ENCODE peak calls at places on chromosomes 1 and 21, in eight cellular contexts. One of them, this sample, is unnamed.

GRCh38 chr1:62918706-62919105 is 134.8 kb downstream of the ATG4C start:
- DNase-seq in ovary: no peak
- DNase-seq in uterus: no peak
- DNase-seq in breast epithelium: no peak
- DNase-seq in stomach: no peak
- DNase-seq in prostate gland: no peak
- DNase-seq in suprapubic skin: no peak
- DNase-seq in upper lobe of left lung: no peak
- DNase-seq in this sample: no peak

GRCh38 chr1:162113419-162113818 is 43.9 kb downstream of the NOS1AP start:
- DNase-seq in ovary: no peak
- DNase-seq in uterus: no peak
- DNase-seq in breast epithelium: no peak
- DNase-seq in stomach: no peak
- DNase-seq in prostate gland: no peak
- DNase-seq in suprapubic skin: no peak
- DNase-seq in upper lobe of left lung: no peak
- DNase-seq in this sample: no peak

GRCh38 chr21:41794600-41794999 is 27.7 kb upstream of the RIPK4 start:
- DNase-seq in ovary: no peak
- DNase-seq in uterus: no peak
- DNase-seq in breast epithelium: no peak
- DNase-seq in stomach: no peak
- DNase-seq in prostate gland: no peak
- DNase-seq in suprapubic skin: peak
- DNase-seq in upper lobe of left lung: no peak
- DNase-seq in this sample: no peak

GRCh38 chr1:200665851-200666250 is 3.9 kb downstream of the DDX59 start:
- DNase-seq in ovary: no peak
- DNase-seq in uterus: no peak
- DNase-seq in breast epithelium: no peak
- DNase-seq in stomach: no peak
- DNase-seq in prostate gland: no peak
- DNase-seq in suprapubic skin: no peak
- DNase-seq in upper lobe of left lung: no peak
- DNase-seq in this sample: no peak

GRCh38 chr1:105793541-105794146 is 1262.8 kb upstream of the PRMT6 start:
- DNase-seq in ovary: peak
- DNase-seq in uterus: no peak
- DNase-seq in breast epithelium: no peak
- DNase-seq in stomach: peak
- DNase-seq in prostate gland: no peak
- DNase-seq in suprapubic skin: no peak
- DNase-seq in upper lobe of left lung: no peak
- DNase-seq in this sample: no peak

GRCh38 chr1:47788761-47789160 is 208.4 kb downstream of the TRABD2B start:
- DNase-seq in ovary: no peak
- DNase-seq in uterus: no peak
- DNase-seq in breast epithelium: no peak
- DNase-seq in stomach: no peak
- DNase-seq in prostate gland: no peak
- DNase-seq in suprapubic skin: no peak
- DNase-seq in upper lobe of left lung: no peak
- DNase-seq in this sample: no peak

GRCh38 chr1:168321945-168322344 is 41.3 kb downstream of the TBX19 start:
- DNase-seq in ovary: no peak
- DNase-seq in uterus: no peak
- DNase-seq in breast epithelium: no peak
- DNase-seq in stomach: no peak
- DNase-seq in prostate gland: no peak
- DNase-seq in suprapubic skin: no peak
- DNase-seq in upper lobe of left lung: no peak
- DNase-seq in this sample: no peak

GRCh38 chr1:76511226-76511625 is 356.1 kb upstream of the ST6GALNAC5 start:
- DNase-seq in ovary: no peak
- DNase-seq in uterus: no peak
- DNase-seq in breast epithelium: no peak
- DNase-seq in stomach: no peak
- DNase-seq in prostate gland: no peak
- DNase-seq in suprapubic skin: no peak
- DNase-seq in upper lobe of left lung: no peak
- DNase-seq in this sample: no peak

GRCh38 chr1:226618380-226618779 is 69.8 kb downstream of the STUM start:
- DNase-seq in ovary: no peak
- DNase-seq in uterus: peak
- DNase-seq in breast epithelium: no peak
- DNase-seq in stomach: no peak
- DNase-seq in prostate gland: no peak
- DNase-seq in suprapubic skin: peak
- DNase-seq in upper lobe of left lung: no peak
- DNase-seq in this sample: no peak

GRCh38 chr21:44771896-44772525 is 29.6 kb downstream of the UBE2G2 start:
- DNase-seq in ovary: no peak
- DNase-seq in uterus: no peak
- DNase-seq in breast epithelium: no peak
- DNase-seq in stomach: peak
- DNase-seq in prostate gland: no peak
- DNase-seq in suprapubic skin: no peak
- DNase-seq in upper lobe of left lung: peak
- DNase-seq in this sample: no peak

GRCh38 chr1:5142389-5142788 is 488.0 kb downstream of the AJAP1 start:
- DNase-seq in ovary: no peak
- DNase-seq in uterus: no peak
- DNase-seq in breast epithelium: no peak
- DNase-seq in stomach: no peak
- DNase-seq in prostate gland: no peak
- DNase-seq in suprapubic skin: no peak
- DNase-seq in upper lobe of left lung: no peak
- DNase-seq in this sample: no peak

GRCh38 chr1:56506314-56506743 is 73.0 kb downstream of the PLPP3 start:
- DNase-seq in ovary: no peak
- DNase-seq in uterus: peak
- DNase-seq in breast epithelium: no peak
- DNase-seq in stomach: no peak
- DNase-seq in prostate gland: no peak
- DNase-seq in suprapubic skin: no peak
- DNase-seq in upper lobe of left lung: no peak
- DNase-seq in this sample: no peak

GRCh38 chr1:38973659-38974437 is 17.2 kb upstream of the AKIRIN1 start:
- DNase-seq in ovary: no peak
- DNase-seq in uterus: no peak
- DNase-seq in breast epithelium: no peak
- DNase-seq in stomach: no peak
- DNase-seq in prostate gland: no peak
- DNase-seq in suprapubic skin: no peak
- DNase-seq in upper lobe of left lung: no peak
- DNase-seq in this sample: no peak

GRCh38 chr1:43565600-43566360 is 35.1 kb downstream of the PTPRF start:
- DNase-seq in ovary: peak
- DNase-seq in uterus: peak
- DNase-seq in breast epithelium: no peak
- DNase-seq in stomach: peak
- DNase-seq in prostate gland: no peak
- DNase-seq in suprapubic skin: no peak
- DNase-seq in upper lobe of left lung: peak
- DNase-seq in this sample: no peak

GRCh38 chr21:15034126-15034848 is 30.5 kb downstream of the NRIP1 start:
- DNase-seq in ovary: no peak
- DNase-seq in uterus: no peak
- DNase-seq in breast epithelium: no peak
- DNase-seq in stomach: no peak
- DNase-seq in prostate gland: no peak
- DNase-seq in suprapubic skin: no peak
- DNase-seq in upper lobe of left lung: no peak
- DNase-seq in this sample: no peak

GRCh38 chr1:176770066-176770465 is 307.1 kb downstream of the PAPPA2 start:
- DNase-seq in ovary: no peak
- DNase-seq in uterus: no peak
- DNase-seq in breast epithelium: no peak
- DNase-seq in stomach: no peak
- DNase-seq in prostate gland: no peak
- DNase-seq in suprapubic skin: no peak
- DNase-seq in upper lobe of left lung: no peak
- DNase-seq in this sample: no peak

GRCh38 chr1:2386636-2387611 is 4.4 kb downstream of the MORN1 start:
- DNase-seq in ovary: no peak
- DNase-seq in uterus: no peak
- DNase-seq in breast epithelium: no peak
- DNase-seq in stomach: no peak
- DNase-seq in prostate gland: no peak
- DNase-seq in suprapubic skin: no peak
- DNase-seq in upper lobe of left lung: no peak
- DNase-seq in this sample: no peak

GRCh38 chr1:103457856-103458255 is 67.6 kb upstream of the RNPC3 start:
- DNase-seq in ovary: no peak
- DNase-seq in uterus: no peak
- DNase-seq in breast epithelium: no peak
- DNase-seq in stomach: no peak
- DNase-seq in prostate gland: no peak
- DNase-seq in suprapubic skin: no peak
- DNase-seq in upper lobe of left lung: no peak
- DNase-seq in this sample: no peak

GRCh38 chr1:10586125-10586524 is 111.4 kb downstream of the PEX14 start:
- DNase-seq in ovary: no peak
- DNase-seq in uterus: no peak
- DNase-seq in breast epithelium: no peak
- DNase-seq in stomach: no peak
- DNase-seq in prostate gland: no peak
- DNase-seq in suprapubic skin: no peak
- DNase-seq in upper lobe of left lung: no peak
- DNase-seq in this sample: no peak

GRCh38 chr21:29209696-29210095 is 79.3 kb downstream of the MAP3K7CL start:
- DNase-seq in ovary: no peak
- DNase-seq in uterus: no peak
- DNase-seq in breast epithelium: no peak
- DNase-seq in stomach: no peak
- DNase-seq in prostate gland: no peak
- DNase-seq in suprapubic skin: no peak
- DNase-seq in upper lobe of left lung: no peak
- DNase-seq in this sample: no peak

GRCh38 chr1:201020040-201020591 is 3.4 kb downstream of the KIF21B start:
- DNase-seq in ovary: no peak
- DNase-seq in uterus: no peak
- DNase-seq in breast epithelium: no peak
- DNase-seq in stomach: no peak
- DNase-seq in prostate gland: no peak
- DNase-seq in suprapubic skin: no peak
- DNase-seq in upper lobe of left lung: no peak
- DNase-seq in this sample: no peak

GRCh38 chr1:29767088-29767685 is 530.9 kb downstream of the PTPRU start:
- DNase-seq in ovary: no peak
- DNase-seq in uterus: no peak
- DNase-seq in breast epithelium: peak
- DNase-seq in stomach: no peak
- DNase-seq in prostate gland: no peak
- DNase-seq in suprapubic skin: no peak
- DNase-seq in upper lobe of left lung: peak
- DNase-seq in this sample: no peak

GRCh38 chr1:193766329-193766728 is 579.9 kb upstream of the B3GALT2 start:
- DNase-seq in ovary: no peak
- DNase-seq in uterus: no peak
- DNase-seq in breast epithelium: peak
- DNase-seq in stomach: no peak
- DNase-seq in prostate gland: no peak
- DNase-seq in suprapubic skin: no peak
- DNase-seq in upper lobe of left lung: no peak
- DNase-seq in this sample: no peak

GRCh38 chr1:8963940-8964339 is 18.3 kb downstream of the CA6 start:
- DNase-seq in ovary: no peak
- DNase-seq in uterus: no peak
- DNase-seq in breast epithelium: no peak
- DNase-seq in stomach: no peak
- DNase-seq in prostate gland: no peak
- DNase-seq in suprapubic skin: no peak
- DNase-seq in upper lobe of left lung: no peak
- DNase-seq in this sample: no peak

DNA sequence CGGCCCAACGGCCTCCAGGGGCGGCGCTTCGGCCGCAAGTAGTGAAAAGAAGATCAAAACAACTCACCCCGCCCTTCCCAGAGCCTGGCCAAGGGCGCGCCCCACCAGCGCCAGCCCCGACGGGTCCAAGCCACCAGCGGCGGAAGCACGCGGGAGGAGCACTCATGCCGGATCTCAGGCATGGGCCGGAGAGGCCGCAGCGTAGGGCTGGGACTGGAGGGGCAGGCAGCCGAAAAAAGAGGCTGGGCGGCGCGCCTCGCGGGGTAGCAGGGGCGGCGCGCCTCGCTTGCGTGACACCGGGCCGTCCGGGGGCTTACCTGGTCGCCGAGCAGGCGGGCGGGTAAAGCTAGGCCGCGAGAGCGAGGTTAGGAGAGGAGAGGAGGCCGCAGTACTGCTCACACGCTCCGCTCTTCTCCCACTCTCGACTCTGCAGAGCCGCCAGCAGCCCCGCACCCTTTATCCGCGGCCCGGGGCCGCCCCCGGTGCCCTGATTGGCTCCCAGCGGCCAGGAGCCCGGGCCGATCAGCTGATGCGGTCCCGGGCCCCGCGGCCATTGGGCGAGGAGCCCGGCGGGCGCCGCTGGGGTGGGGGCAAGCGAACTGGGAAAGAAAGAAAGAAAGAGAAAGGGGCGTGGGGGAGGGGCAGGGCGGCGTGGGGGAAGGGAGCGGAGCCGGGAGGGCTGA is at the start of gene GLUL:
- DNase-seq in ovary: peak
- DNase-seq in uterus: peak
- DNase-seq in breast epithelium: peak
- DNase-seq in stomach: peak
- DNase-seq in prostate gland: peak
- DNase-seq in suprapubic skin: peak
- DNase-seq in upper lobe of left lung: peak
- DNase-seq in this sample: peak
- TF ChIP-seq POLR2A in ovary: peak
- TF ChIP-seq POLR2A in uterus: peak
- TF ChIP-seq POLR2A in breast epithelium: peak
- TF ChIP-seq POLR2A in stomach: peak
- TF ChIP-seq POLR2A in prostate gland: peak
- TF ChIP-seq POLR2A in suprapubic skin: peak
- TF ChIP-seq POLR2A in upper lobe of left lung: peak
- TF ChIP-seq POLR2A in this sample: no peak

GRCh38 chr1:15702722-15703550 is 18.8 kb downstream of the PLEKHM2 start:
- DNase-seq in ovary: no peak
- DNase-seq in uterus: no peak
- DNase-seq in breast epithelium: no peak
- DNase-seq in stomach: peak
- DNase-seq in prostate gland: no peak
- DNase-seq in suprapubic skin: no peak
- DNase-seq in upper lobe of left lung: peak
- DNase-seq in this sample: no peak
- H3K4me3 ChIP-seq in ovary: no peak
- H3K4me3 ChIP-seq in uterus: no peak
- H3K4me3 ChIP-seq in breast epithelium: no peak
- H3K4me3 ChIP-seq in stomach: no peak
- H3K4me3 ChIP-seq in prostate gland: no peak
- H3K4me3 ChIP-seq in suprapubic skin: no peak
- H3K4me3 ChIP-seq in upper lobe of left lung: no peak
- H3K4me3 ChIP-seq in this sample: no peak

GRCh38 chr1:229436178-229436577 is 2.3 kb upstream of the ACTA1 start:
- DNase-seq in ovary: no peak
- DNase-seq in uterus: no peak
- DNase-seq in breast epithelium: no peak
- DNase-seq in stomach: no peak
- DNase-seq in prostate gland: no peak
- DNase-seq in suprapubic skin: no peak
- DNase-seq in upper lobe of left lung: no peak
- DNase-seq in this sample: no peak
- TF ChIP-seq POLR2A in ovary: no peak
- TF ChIP-seq POLR2A in uterus: no peak
- TF ChIP-seq POLR2A in breast epithelium: no peak
- TF ChIP-seq POLR2A in stomach: no peak
- TF ChIP-seq POLR2A in prostate gland: no peak
- TF ChIP-seq POLR2A in suprapubic skin: no peak
- TF ChIP-seq POLR2A in upper lobe of left lung: no peak
- TF ChIP-seq POLR2A in this sample: no peak

GRCh38 chr1:169586395-169587255 is at the start of gene F5:
- DNase-seq in ovary: peak
- DNase-seq in uterus: peak
- DNase-seq in breast epithelium: peak
- DNase-seq in stomach: peak
- DNase-seq in prostate gland: peak
- DNase-seq in suprapubic skin: peak
- DNase-seq in upper lobe of left lung: peak
- DNase-seq in this sample: no peak
- H3K4me3 ChIP-seq in ovary: no peak
- H3K4me3 ChIP-seq in uterus: no peak
- H3K4me3 ChIP-seq in breast epithelium: no peak
- H3K4me3 ChIP-seq in stomach: peak
- H3K4me3 ChIP-seq in prostate gland: no peak
- H3K4me3 ChIP-seq in suprapubic skin: peak
- H3K4me3 ChIP-seq in upper lobe of left lung: peak
- H3K4me3 ChIP-seq in this sample: no peak

This sample was measured in esophagus squamous epithelium.